ENCODE peak calls at places on chromosomes 2 and 18, in five cellular contexts. V, S, G, L and K are unnamed samples.
A peak's percentile ranks its signal among the peaks of the same experiment; 100 is the strongest.

GRCh38 chr2:205273627-205274026 is 408.7 kb upstream of the NRP2 start:
- DNase-seq in V (no peak), S (no peak), G (no peak), L (no peak), K (no peak)

GRCh38 chr18:10405014-10405493 is 49.4 kb upstream of the APCDD1 start:
- DNase-seq in V (no peak), S (no peak), G (no peak), L (no peak), K (no peak)

GRCh38 chr2:232787806-232788205 is 11.4 kb upstream of the KCNJ13 start:
- DNase-seq in V (no peak), S (no peak), G (no peak), L (no peak), K (no peak)

GRCh38 chr2:100208375-100208774 is 66.0 kb upstream of the AFF3 start:
- DNase-seq in V (no peak), S (no peak), G (no peak), L (peak; percentile 10), K (no peak)

GRCh38 chr2:152355411-152355831 is 20.4 kb downstream of the FMNL2 start:
- DNase-seq in V (no peak), S (no peak), G (no peak), L (no peak), K (no peak)

GRCh38 chr2:88692187-88692586 is 714 bp downstream of the RPIA start:
- DNase-seq in V (no peak), S (no peak), G (peak; percentile 39), L (peak; percentile 7), K (no peak)

GRCh38 chr2:197931661-197932312 is 127.4 kb downstream of the PLCL1 start:
- DNase-seq in V (no peak), S (no peak), G (no peak), L (peak; percentile 24), K (no peak)

GRCh38 chr2:160533482-160533881 is 39.9 kb upstream of the RBMS1 start:
- DNase-seq in V (no peak), S (no peak), G (no peak), L (no peak), K (no peak)

DNA sequence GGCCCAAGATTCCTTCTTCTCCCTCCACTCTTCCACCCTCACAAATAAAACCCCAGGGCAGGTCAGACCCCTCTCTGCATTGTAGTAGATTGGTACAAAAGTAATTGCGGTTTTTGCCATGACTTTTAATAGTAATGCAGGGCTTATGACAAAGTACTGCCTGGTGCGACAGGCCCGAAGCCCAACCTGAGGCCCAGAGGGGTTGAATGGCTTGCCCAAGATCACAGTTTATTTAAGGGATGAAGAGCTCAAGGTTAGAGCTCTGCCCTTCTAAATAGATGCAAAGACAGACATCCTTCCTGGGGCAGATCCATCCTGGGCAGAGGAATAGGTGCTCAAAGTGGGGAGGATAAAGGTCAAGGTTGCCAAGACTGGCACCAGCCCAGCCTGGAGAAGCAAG is 899 bp upstream of the PSTPIP2 start:
- DNase-seq in V (no peak), S (no peak), G (no peak), L (no peak), K (no peak)
- H3K4me3 ChIP-seq in V (no peak overlapping the region), S (no peak overlapping the region), G (no peak overlapping the region), L (no peak overlapping the region), K (no peak overlapping the region)

GRCh38 chr2:66431840-66432511 is 2.9 kb upstream of the MEIS1 start:
- DNase-seq in V (no peak), S (no peak), G (no peak), L (no peak), K (no peak)

GRCh38 chr2:66432801-66433694 is 1.9 kb upstream of the MEIS1 start:
- DNase-seq in V (peak; percentile 94), S (peak; percentile 83), G (peak; percentile 95), L (peak; percentile 98), K (peak; percentile 78)

GRCh38 chr2:66428986-66429612 is 5.8 kb upstream of the MEIS1 start:
- DNase-seq in V (no peak), S (peak; percentile 39), G (peak; percentile 49), L (peak; percentile 79), K (peak; percentile 36)

GRCh38 chr2:66430906-66431619 is 3.9 kb upstream of the MEIS1 start:
- DNase-seq in V (no peak), S (no peak), G (no peak), L (no peak), K (no peak)

DNA sequence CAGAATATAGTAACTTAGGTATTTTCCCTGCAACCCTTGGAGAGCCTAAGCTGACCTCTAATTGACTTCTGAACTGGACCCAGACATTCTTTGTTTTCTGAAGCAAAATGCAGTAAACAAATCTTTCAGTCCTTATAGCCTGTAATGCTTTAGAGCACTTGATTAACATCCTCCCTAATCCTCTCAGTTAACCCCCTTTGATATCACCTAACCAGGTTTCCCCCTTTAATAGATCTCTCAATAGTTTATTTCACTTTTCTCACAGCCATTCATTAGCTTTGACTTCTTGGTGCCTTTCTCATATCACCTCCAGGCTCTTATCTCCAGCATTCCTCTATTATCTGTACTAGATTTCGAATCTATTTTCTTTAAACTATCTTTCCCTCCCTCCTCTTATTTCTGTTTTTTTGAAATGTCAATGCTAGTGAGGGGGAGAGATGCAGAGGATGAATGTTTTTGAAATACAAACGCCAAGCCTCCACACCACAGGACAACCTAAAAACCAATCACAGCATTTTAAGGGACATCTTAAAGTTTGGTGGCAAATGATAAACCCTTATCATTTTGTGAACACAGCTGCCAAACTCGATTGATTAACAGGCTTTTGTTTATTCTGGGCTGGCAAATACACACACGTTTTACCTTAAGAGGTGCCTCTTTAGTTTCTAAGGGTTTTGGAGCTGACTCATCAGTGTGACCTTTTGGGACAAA is 4.6 kb upstream of the MEIS1 start:
- DNase-seq in V (no peak), S (no peak), G (no peak), L (no peak), K (no peak)
- H3K4me3 ChIP-seq in V (no peak overlapping the region), S (no peak overlapping the region), G (no peak overlapping the region), L (no peak overlapping the region), K (no peak overlapping the region)

DNA sequence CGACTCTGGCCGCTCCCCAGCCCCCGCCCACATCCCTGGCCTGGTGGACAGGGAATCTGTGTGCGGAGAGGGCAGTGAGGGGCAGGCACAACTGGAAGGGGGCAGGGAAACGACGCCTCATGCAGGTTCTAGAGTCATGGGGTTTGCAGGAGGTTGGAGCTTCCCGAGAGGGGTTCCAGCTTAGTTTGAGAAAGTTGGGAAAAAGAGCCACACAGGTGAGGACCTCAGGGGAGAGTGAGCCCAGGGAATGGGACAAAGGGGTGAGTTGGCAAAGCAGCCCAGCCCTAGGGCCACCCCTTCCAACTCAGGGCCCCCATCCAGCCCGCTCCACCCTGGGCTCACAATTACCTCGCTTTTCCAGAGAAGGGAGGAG is 1.7 kb downstream of the RTKN start:
- DNase-seq in V (peak; percentile 92), S (no peak), G (peak; percentile 61), L (peak; percentile 46), K (no peak)
- H3K4me3 ChIP-seq in V (peak overlapping the region; percentile 64), S (peak overlapping the region; percentile 46), G (peak overlapping the region; percentile 41), L (peak overlapping the region; percentile 48), K (peak overlapping the region; percentile 66)

GRCh38 chr2:207041279-207041678 is 102.0 kb downstream of the CPO start:
- DNase-seq in V (no peak), S (no peak), G (peak; percentile 51), L (no peak), K (peak; percentile 18)
- H3K4me3 ChIP-seq in V (peak overlapping the region; percentile 57), S (no peak overlapping the region), G (no peak overlapping the region), L (no peak overlapping the region), K (peak overlapping the region; percentile 33)

DNA sequence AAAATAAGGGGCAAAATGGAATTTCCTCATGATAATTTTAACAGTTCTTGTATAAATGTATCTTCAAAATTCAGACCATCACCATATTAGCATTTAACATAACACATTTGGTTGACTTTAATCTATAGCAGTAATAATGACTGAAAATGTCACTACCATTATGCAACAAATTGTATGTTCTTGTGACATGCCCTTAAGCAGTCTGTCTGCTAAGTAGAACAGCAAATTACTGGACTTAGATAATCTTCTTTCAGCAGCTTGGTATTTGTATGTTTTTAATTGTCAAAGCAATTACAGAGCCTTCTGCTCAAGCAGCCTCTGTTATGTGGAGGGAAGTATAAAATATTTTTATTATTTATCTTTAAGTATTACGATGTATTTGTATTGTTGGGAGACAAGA is 214.3 kb upstream of the NXPH2 start:
- DNase-seq in V (no peak), S (no peak), G (no peak), L (no peak), K (no peak)
- H3K4me3 ChIP-seq in V (no peak overlapping the region), S (no peak overlapping the region), G (no peak overlapping the region), L (no peak overlapping the region), K (no peak overlapping the region)